ENCODE peak calls at places on chromosome 21, in four cellular contexts. One of them, this sample, is unnamed.

GRCh38 chr21:39441502-39442475 is 3.8 kb downstream of the LCA5L start:
- DNase-seq in fibroblast of lung: peak
- DNase-seq in right atrium auricular region: no peak
- DNase-seq in lower lobe of right lung: no peak
- DNase-seq in this sample: no peak

GRCh38 chr21:42174173-42174572 is 44.8 kb upstream of the ABCG1 start:
- DNase-seq in fibroblast of lung: no peak
- DNase-seq in right atrium auricular region: peak
- DNase-seq in lower lobe of right lung: no peak
- DNase-seq in this sample: no peak

GRCh38 chr21:42556960-42557359 is 43.3 kb downstream of the SLC37A1 start:
- DNase-seq in fibroblast of lung: no peak
- DNase-seq in right atrium auricular region: no peak
- DNase-seq in lower lobe of right lung: peak
- DNase-seq in this sample: peak

GRCh38 chr21:42112857-42113256 is 41.7 kb downstream of the UMODL1 start:
- DNase-seq in fibroblast of lung: peak
- DNase-seq in right atrium auricular region: no peak
- DNase-seq in lower lobe of right lung: no peak
- DNase-seq in this sample: no peak

GRCh38 chr21:41023936-41024335 is 144.0 kb upstream of the BACE2 start:
- DNase-seq in fibroblast of lung: no peak
- DNase-seq in right atrium auricular region: no peak
- DNase-seq in lower lobe of right lung: no peak
- DNase-seq in this sample: no peak

GRCh38 chr21:42530167-42530518 is 16.5 kb downstream of the SLC37A1 start:
- DNase-seq in fibroblast of lung: no peak
- DNase-seq in right atrium auricular region: no peak
- DNase-seq in lower lobe of right lung: no peak
- DNase-seq in this sample: no peak

GRCh38 chr21:39681845-39682244 is 63.1 kb upstream of the IGSF5 start:
- DNase-seq in fibroblast of lung: peak
- DNase-seq in right atrium auricular region: no peak
- DNase-seq in lower lobe of right lung: no peak
- DNase-seq in this sample: no peak

GRCh38 chr21:42147386-42148020 is 71.4 kb upstream of the ABCG1 start:
- DNase-seq in fibroblast of lung: no peak
- DNase-seq in right atrium auricular region: no peak
- DNase-seq in lower lobe of right lung: no peak
- DNase-seq in this sample: no peak

GRCh38 chr21:17506936-17507335 is 5.9 kb upstream of the CXADR start:
- DNase-seq in fibroblast of lung: no peak
- DNase-seq in right atrium auricular region: no peak
- DNase-seq in lower lobe of right lung: no peak
- DNase-seq in this sample: no peak

GRCh38 chr21:42809577-42810440 is 69.5 kb downstream of the WDR4 start:
- DNase-seq in fibroblast of lung: no peak
- DNase-seq in right atrium auricular region: no peak
- DNase-seq in lower lobe of right lung: no peak
- DNase-seq in this sample: no peak

GRCh38 chr21:39612233-39613028 is at the start of gene B3GALT5:
- DNase-seq in fibroblast of lung: peak
- DNase-seq in right atrium auricular region: no peak
- DNase-seq in lower lobe of right lung: no peak
- DNase-seq in this sample: no peak

GRCh38 chr21:44286716-44287632 is 1.3 kb downstream of the AIRE start:
- DNase-seq in fibroblast of lung: no peak
- DNase-seq in right atrium auricular region: no peak
- DNase-seq in lower lobe of right lung: no peak
- DNase-seq in this sample: no peak
- TF ChIP-seq CTCF in fibroblast of lung: no peak
- TF ChIP-seq CTCF in right atrium auricular region: no peak
- TF ChIP-seq CTCF in lower lobe of right lung: no peak
- TF ChIP-seq CTCF in this sample: no peak

DNA sequence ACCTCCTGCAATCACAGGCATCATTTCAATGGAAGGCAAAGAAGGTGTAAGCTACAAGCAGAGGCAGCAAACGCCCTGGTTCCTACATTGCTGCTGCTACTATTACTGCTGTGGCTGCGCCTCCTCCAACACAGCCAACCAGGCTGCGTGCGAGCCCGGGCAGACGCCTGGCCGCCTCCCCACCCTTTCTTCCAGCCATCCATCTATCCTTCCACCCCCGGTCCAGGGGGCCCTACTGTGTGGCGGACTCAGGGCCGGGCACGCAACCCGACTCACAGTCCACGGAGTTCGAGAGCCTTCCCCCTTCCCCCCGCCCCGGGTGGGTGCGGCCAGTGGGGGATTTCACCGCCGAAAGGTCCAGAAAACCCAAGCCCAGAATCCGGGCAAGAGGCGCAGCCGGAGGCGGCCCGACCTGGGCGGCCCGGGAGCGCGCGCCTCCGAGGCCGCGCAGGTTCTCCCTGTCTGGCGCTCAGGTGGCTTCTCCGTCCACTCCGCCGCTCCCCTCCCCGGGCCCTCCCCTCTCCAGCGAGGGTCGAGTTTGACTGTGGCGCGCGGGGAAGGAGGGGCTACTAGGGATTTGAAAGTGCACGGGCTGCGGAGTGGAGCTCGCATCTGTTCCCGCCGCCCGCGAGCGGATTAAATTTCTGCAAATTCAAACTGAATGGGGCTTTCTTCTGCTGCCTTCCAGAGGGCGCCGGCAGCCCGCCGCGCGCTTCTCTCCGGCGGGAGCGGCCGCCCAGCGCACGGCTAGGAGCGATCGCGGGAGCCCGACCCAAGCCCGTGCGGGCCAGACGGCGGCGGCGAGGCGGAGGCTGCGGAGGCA is at the start of gene HUNK:
- DNase-seq in fibroblast of lung: peak
- DNase-seq in right atrium auricular region: no peak
- DNase-seq in lower lobe of right lung: peak
- DNase-seq in this sample: no peak
- H3K27ac ChIP-seq in fibroblast of lung: no peak
- H3K27ac ChIP-seq in right atrium auricular region: no peak
- H3K27ac ChIP-seq in lower lobe of right lung: peak
- H3K27ac ChIP-seq in this sample: no peak

GRCh38 chr21:32562426-32562825 is 22.9 kb downstream of the TCP10L start:
- DNase-seq in fibroblast of lung: peak
- DNase-seq in right atrium auricular region: no peak
- DNase-seq in lower lobe of right lung: no peak
- DNase-seq in this sample: no peak
- TF ChIP-seq CTCF in fibroblast of lung: peak
- TF ChIP-seq CTCF in right atrium auricular region: no peak
- TF ChIP-seq CTCF in lower lobe of right lung: peak
- TF ChIP-seq CTCF in this sample: no peak

DNA sequence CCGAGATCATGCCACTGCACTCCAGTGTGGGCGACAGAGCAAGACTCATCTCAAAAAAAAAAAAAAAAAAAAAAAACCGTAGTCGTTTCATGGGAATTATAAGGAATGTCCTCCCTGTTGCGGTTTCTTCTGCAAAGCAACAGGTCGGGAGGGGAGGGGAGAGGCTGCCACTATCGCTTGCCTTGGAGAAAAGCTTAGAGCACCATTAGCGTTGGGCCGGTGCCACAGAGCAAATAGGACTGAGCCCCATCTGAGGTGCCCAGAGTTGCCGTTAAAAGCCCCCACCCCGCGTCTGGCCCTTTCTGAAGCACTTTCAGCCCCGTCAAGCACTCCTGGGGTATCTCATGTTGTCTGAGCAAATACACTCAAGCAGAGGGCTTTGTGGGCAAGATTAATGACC is 2.2 kb downstream of the RIPPLY3 start:
- DNase-seq in fibroblast of lung: no peak
- DNase-seq in right atrium auricular region: no peak
- DNase-seq in lower lobe of right lung: no peak
- DNase-seq in this sample: no peak
- H3K27ac ChIP-seq in fibroblast of lung: no peak
- H3K27ac ChIP-seq in right atrium auricular region: no peak
- H3K27ac ChIP-seq in lower lobe of right lung: no peak
- H3K27ac ChIP-seq in this sample: no peak

GRCh38 chr21:45264146-45264918 is 23.4 kb downstream of the POFUT2 start:
- DNase-seq in fibroblast of lung: no peak
- DNase-seq in right atrium auricular region: no peak
- DNase-seq in lower lobe of right lung: no peak
- DNase-seq in this sample: no peak

GRCh38 chr21:45266518-45267389 is 20.9 kb downstream of the POFUT2 start:
- DNase-seq in fibroblast of lung: peak
- DNase-seq in right atrium auricular region: no peak
- DNase-seq in lower lobe of right lung: no peak
- DNase-seq in this sample: peak

GRCh38 chr21:45263534-45263933 is 24.2 kb downstream of the POFUT2 start:
- DNase-seq in fibroblast of lung: no peak
- DNase-seq in right atrium auricular region: no peak
- DNase-seq in lower lobe of right lung: no peak
- DNase-seq in this sample: no peak

GRCh38 chr21:45265721-45266517 is 21.8 kb downstream of the POFUT2 start:
- DNase-seq in fibroblast of lung: no peak
- DNase-seq in right atrium auricular region: peak
- DNase-seq in lower lobe of right lung: no peak
- DNase-seq in this sample: no peak

DNA sequence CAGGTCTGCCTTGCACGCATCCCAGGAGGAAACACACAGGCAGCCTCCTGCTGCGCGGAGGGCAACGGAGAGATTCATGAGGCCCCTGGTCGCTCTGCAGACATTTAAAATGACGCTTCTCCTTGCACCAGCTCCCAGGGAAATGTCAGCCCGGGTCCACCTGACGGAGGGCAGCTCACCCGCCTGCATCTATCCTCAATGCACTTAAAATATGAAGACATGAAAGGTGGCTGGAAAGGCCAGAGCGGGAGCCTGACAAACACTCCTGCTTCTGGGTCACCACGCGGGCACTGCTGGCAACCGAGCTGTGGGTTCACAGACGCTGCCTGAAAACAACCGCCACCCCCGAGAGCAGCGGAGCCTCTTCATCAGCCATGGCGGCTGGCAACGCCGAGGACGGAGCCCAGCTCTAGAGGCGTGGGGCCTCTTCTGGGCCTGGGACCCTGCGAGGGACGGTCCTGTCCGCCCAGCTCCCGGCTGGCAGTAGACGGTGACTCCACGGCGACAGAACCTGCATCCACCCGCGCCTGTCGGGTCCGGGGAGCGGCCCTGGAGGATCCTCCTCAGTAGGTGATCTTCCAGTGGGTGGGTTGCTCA is 22.7 kb downstream of the POFUT2 start:
- DNase-seq in fibroblast of lung: no peak
- DNase-seq in right atrium auricular region: peak
- DNase-seq in lower lobe of right lung: no peak
- DNase-seq in this sample: no peak
- TF ChIP-seq CTCF in fibroblast of lung: no peak
- TF ChIP-seq CTCF in right atrium auricular region: no peak
- TF ChIP-seq CTCF in lower lobe of right lung: no peak
- TF ChIP-seq CTCF in this sample: no peak

GRCh38 chr21:29233611-29234540 is 64.8 kb upstream of the BACH1 start:
- DNase-seq in fibroblast of lung: no peak
- DNase-seq in right atrium auricular region: no peak
- DNase-seq in lower lobe of right lung: no peak
- DNase-seq in this sample: no peak
- H3K27ac ChIP-seq in fibroblast of lung: no peak
- H3K27ac ChIP-seq in right atrium auricular region: no peak
- H3K27ac ChIP-seq in lower lobe of right lung: peak
- H3K27ac ChIP-seq in this sample: no peak

GRCh38 chr21:45366476-45366875 is 38.5 kb upstream of the COL18A1 start:
- DNase-seq in fibroblast of lung: no peak
- DNase-seq in right atrium auricular region: no peak
- DNase-seq in lower lobe of right lung: no peak
- DNase-seq in this sample: no peak

GRCh38 chr21:45367402-45368351 is 37.3 kb upstream of the COL18A1 start:
- DNase-seq in fibroblast of lung: no peak
- DNase-seq in right atrium auricular region: no peak
- DNase-seq in lower lobe of right lung: no peak
- DNase-seq in this sample: no peak

GRCh38 chr21:45365186-45365607 is 39.8 kb upstream of the COL18A1 start:
- DNase-seq in fibroblast of lung: no peak
- DNase-seq in right atrium auricular region: no peak
- DNase-seq in lower lobe of right lung: no peak
- DNase-seq in this sample: no peak

GRCh38 chr21:45365608-45366241 is 39.2 kb upstream of the COL18A1 start:
- DNase-seq in fibroblast of lung: peak
- DNase-seq in right atrium auricular region: no peak
- DNase-seq in lower lobe of right lung: no peak
- DNase-seq in this sample: no peak

GRCh38 chr21:45366931-45367401 is 38.0 kb upstream of the COL18A1 start:
- DNase-seq in fibroblast of lung: peak
- DNase-seq in right atrium auricular region: peak
- DNase-seq in lower lobe of right lung: no peak
- DNase-seq in this sample: no peak
- TF ChIP-seq CTCF in fibroblast of lung: no peak
- TF ChIP-seq CTCF in right atrium auricular region: no peak
- TF ChIP-seq CTCF in lower lobe of right lung: no peak
- TF ChIP-seq CTCF in this sample: no peak

GRCh38 chr21:30480145-30480544 is at the start of gene KRTAP19-1:
- DNase-seq in fibroblast of lung: no peak
- DNase-seq in right atrium auricular region: no peak
- DNase-seq in lower lobe of right lung: no peak
- DNase-seq in this sample: no peak
- H3K27ac ChIP-seq in fibroblast of lung: no peak
- H3K27ac ChIP-seq in right atrium auricular region: peak
- H3K27ac ChIP-seq in lower lobe of right lung: no peak
- H3K27ac ChIP-seq in this sample: no peak

DNA sequence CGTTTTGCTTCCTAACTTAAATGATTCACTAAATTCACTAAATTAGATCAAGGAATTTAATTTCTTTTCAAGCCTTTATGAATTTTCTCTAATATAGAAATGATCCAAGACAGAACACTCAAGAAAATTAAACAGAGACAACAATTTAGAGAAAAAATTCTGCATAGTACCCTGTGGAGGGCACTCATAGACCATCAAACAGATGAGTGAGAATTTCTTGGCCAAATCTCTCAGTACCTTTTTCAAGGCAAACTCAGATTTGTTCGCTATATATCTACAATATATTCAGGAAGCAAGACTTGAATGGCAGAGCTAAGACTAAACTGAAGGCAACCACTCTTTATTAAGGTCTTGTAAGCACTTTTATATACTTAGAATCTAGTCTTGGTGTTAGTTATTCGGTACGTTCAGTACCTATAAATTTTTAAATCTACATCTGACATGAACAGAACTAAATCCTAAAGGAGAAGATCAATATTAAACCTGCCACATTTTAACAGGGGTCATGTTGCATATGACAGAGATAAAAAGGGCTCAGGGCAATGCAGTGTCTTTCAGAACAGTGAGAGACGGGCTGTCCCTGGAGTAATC is 118.7 kb upstream of the TMPRSS15 start:
- DNase-seq in fibroblast of lung: peak
- DNase-seq in right atrium auricular region: no peak
- DNase-seq in lower lobe of right lung: no peak
- DNase-seq in this sample: no peak
- TF ChIP-seq CTCF in fibroblast of lung: no peak
- TF ChIP-seq CTCF in right atrium auricular region: no peak
- TF ChIP-seq CTCF in lower lobe of right lung: no peak
- TF ChIP-seq CTCF in this sample: no peak

This sample was measured in CD4-positive, alpha-beta T cell.